ENCODE peak calls at places on chromosomes 2 and 18, in nine cellular contexts. R, A, H, N, Q, L, M, I and O are unnamed samples.

GRCh38 chr2:55112229-55113016 is 62.2 kb upstream of the RTN4 start:
- DNase-seq in R (no peak), A (no peak), H (no peak), N (no peak), Q (no peak), L (no peak), M (no peak), I (peak; percentile 59), O (no peak)

GRCh38 chr2:240917684-240918257 is 11.6 kb downstream of the CROCC2 start:
- DNase-seq in R (no peak), A (no peak), H (no peak), N (no peak), Q (no peak), L (no peak), M (no peak), I (no peak), O (peak; percentile 56)

GRCh38 chr2:95017308-95017630 is 8.2 kb upstream of the MAL start:
- DNase-seq in R (no peak), A (no peak), H (no peak), N (no peak), Q (no peak), L (no peak), M (no peak), I (no peak), O (no peak)

GRCh38 chr18:48660346-48661228 is 121.8 kb downstream of the CTIF start:
- DNase-seq in R (no peak), A (no peak), H (no peak), N (no peak), Q (no peak), L (no peak), M (no peak), I (no peak), O (no peak)

GRCh38 chr2:30678410-30679137 is 128.7 kb downstream of the CAPN13 start:
- DNase-seq in R (no peak), A (no peak), H (no peak), N (no peak), Q (no peak), L (no peak), M (no peak), I (no peak), O (no peak)

GRCh38 chr2:107383706-107384105 is 443.0 kb upstream of the RGPD4 start:
- DNase-seq in R (no peak), A (no peak), H (no peak), N (no peak), Q (no peak), L (no peak), M (no peak), I (no peak), O (no peak)

GRCh38 chr2:33437297-33437696 is 39.2 kb upstream of the RASGRP3 start:
- DNase-seq in R (peak; percentile 81), A (no peak), H (no peak), N (no peak), Q (no peak), L (no peak), M (no peak), I (no peak), O (no peak)

GRCh38 chr2:237774811-237775553 is 23.6 kb upstream of the RBM44 start:
- DNase-seq in R (no peak), A (peak; percentile 13), H (no peak), N (peak; percentile 39), Q (peak; percentile 58), L (peak; percentile 30), M (no peak), I (no peak), O (peak; percentile 47)

GRCh38 chr2:156434461-156435291 is 1.5 kb upstream of the GPD2 start:
- DNase-seq in R (no peak), A (no peak), H (no peak), N (no peak), Q (no peak), L (no peak), M (peak; percentile 46), I (no peak), O (no peak)

GRCh38 chr2:33322099-33322498 is 154.3 kb upstream of the RASGRP3 start:
- DNase-seq in R (no peak), A (no peak), H (no peak), N (no peak), Q (no peak), L (peak; percentile 13), M (no peak), I (no peak), O (no peak)

GRCh38 chr2:190867182-190867581 is 13.4 kb upstream of the GLS start:
- DNase-seq in R (no peak), A (no peak), H (no peak), N (no peak), Q (no peak), L (no peak), M (no peak), I (no peak), O (no peak)

GRCh38 chr2:15679386-15679924 is 87.8 kb downstream of the DDX1 start:
- DNase-seq in R (no peak), A (no peak), H (no peak), N (no peak), Q (no peak), L (no peak), M (no peak), I (no peak), O (no peak)

GRCh38 chr2:202695166-202695565 is 60.4 kb downstream of the FAM117B start:
- DNase-seq in R (no peak), A (no peak), H (no peak), N (no peak), Q (peak; percentile 13), L (no peak), M (no peak), I (no peak), O (no peak)

GRCh38 chr2:217525076-217525475 is 477.7 kb downstream of the TNS1 start:
- DNase-seq in R (no peak), A (no peak), H (no peak), N (no peak), Q (no peak), L (no peak), M (no peak), I (no peak), O (no peak)

GRCh38 chr2:113977660-113978523 is 88.0 kb downstream of the ACTR3 start:
- DNase-seq in R (no peak), A (no peak), H (no peak), N (peak; percentile 12), Q (peak; percentile 78), L (no peak), M (no peak), I (no peak), O (peak; percentile 49)

GRCh38 chr2:46239847-46240181 is 57.4 kb upstream of the EPAS1 start:
- DNase-seq in R (no peak), A (peak; percentile 59), H (no peak), N (no peak), Q (no peak), L (peak; percentile 76), M (peak; percentile 80), I (no peak), O (no peak)

GRCh38 chr2:28321426-28321825 is 71.2 kb upstream of the FOSL2 start:
- DNase-seq in R (no peak), A (no peak), H (no peak), N (no peak), Q (no peak), L (no peak), M (no peak), I (no peak), O (no peak)

GRCh38 chr2:147600646-147601045 is 244.2 kb upstream of the ACVR2A start:
- DNase-seq in R (no peak), A (no peak), H (no peak), N (no peak), Q (no peak), L (no peak), M (no peak), I (no peak), O (no peak)

GRCh38 chr2:84953535-84953934 is 17.4 kb upstream of the KCMF1 start:
- DNase-seq in R (no peak), A (no peak), H (no peak), N (no peak), Q (no peak), L (no peak), M (no peak), I (no peak), O (no peak)

GRCh38 chr2:12151716-12152115 is 405.3 kb downstream of the LPIN1 start:
- DNase-seq in R (no peak), A (no peak), H (no peak), N (no peak), Q (no peak), L (no peak), M (no peak), I (no peak), O (no peak)

GRCh38 chr2:228767196-228767595 is 503.9 kb downstream of the PID1 start:
- DNase-seq in R (peak; percentile 1), A (no peak), H (no peak), N (no peak), Q (no peak), L (no peak), M (no peak), I (no peak), O (no peak)

GRCh38 chr2:223297788-223298187 is 245.8 kb downstream of the KCNE4 start:
- DNase-seq in R (no peak), A (no peak), H (no peak), N (no peak), Q (no peak), L (no peak), M (no peak), I (no peak), O (no peak)

GRCh38 chr2:95329891-95330822 is 33.0 kb downstream of the KCNIP3 start:
- DNase-seq in R (no peak), A (no peak), H (no peak), N (no peak), Q (no peak), L (no peak), M (no peak), I (no peak), O (no peak)